ENCODE peak calls at places on chromosomes 5 and 9, in four cellular contexts. One of them, this sample, is unnamed.

GRCh38 chr9:89435315-89435823 is 62.5 kb downstream of the SEMA4D start:
- DNase-seq in H9: peak
- DNase-seq in IMR-90: no peak
- DNase-seq in H1: peak
- DNase-seq in this sample: peak

GRCh38 chr5:148794275-148794674 is 32.1 kb upstream of the ADRB2 start:
- DNase-seq in H9: no peak
- DNase-seq in H1: no peak
- DNase-seq in IMR-90: peak
- DNase-seq in this sample: no peak

GRCh38 chr9:1100945-1101344 is 50.8 kb downstream of the DMRT2 start:
- DNase-seq in H9: peak
- DNase-seq in H1: peak
- DNase-seq in IMR-90: peak
- DNase-seq in this sample: peak

GRCh38 chr9:112041536-112042243 is 133.4 kb downstream of the SUSD1 start:
- DNase-seq in H1: peak
- DNase-seq in H9: peak
- DNase-seq in IMR-90: peak
- DNase-seq in this sample: peak

GRCh38 chr9:73643379-73644013 is 491.8 kb downstream of the ANXA1 start:
- DNase-seq in IMR-90: no peak
- DNase-seq in H1: no peak
- DNase-seq in H9: no peak
- DNase-seq in this sample: peak

GRCh38 chr9:82057805-82058204 is 69.2 kb downstream of the SPATA31D1 start:
- DNase-seq in H9: no peak
- DNase-seq in IMR-90: no peak
- DNase-seq in H1: no peak
- DNase-seq in this sample: no peak

GRCh38 chr5:39526914-39527477 is 102.2 kb upstream of the DAB2 start:
- DNase-seq in IMR-90: no peak
- DNase-seq in H1: no peak
- DNase-seq in H9: peak
- DNase-seq in this sample: peak

GRCh38 chr5:81782811-81783210 is 31.9 kb upstream of the SSBP2 start:
- DNase-seq in H9: no peak
- DNase-seq in IMR-90: peak
- DNase-seq in H1: no peak
- DNase-seq in this sample: no peak

GRCh38 chr9:91768977-91769916 is 180.8 kb downstream of the ROR2 start:
- DNase-seq in H1: no peak
- DNase-seq in IMR-90: no peak
- DNase-seq in H9: no peak
- DNase-seq in this sample: no peak

GRCh38 chr9:133642708-133643361 is 6.7 kb downstream of the DBH start:
- DNase-seq in IMR-90: no peak
- DNase-seq in H9: no peak
- DNase-seq in H1: no peak
- DNase-seq in this sample: no peak

GRCh38 chr5:55575815-55576583 is 41.2 kb upstream of the PLPP1 start:
- DNase-seq in H9: no peak
- DNase-seq in IMR-90: peak
- DNase-seq in H1: peak
- DNase-seq in this sample: no peak

DNA sequence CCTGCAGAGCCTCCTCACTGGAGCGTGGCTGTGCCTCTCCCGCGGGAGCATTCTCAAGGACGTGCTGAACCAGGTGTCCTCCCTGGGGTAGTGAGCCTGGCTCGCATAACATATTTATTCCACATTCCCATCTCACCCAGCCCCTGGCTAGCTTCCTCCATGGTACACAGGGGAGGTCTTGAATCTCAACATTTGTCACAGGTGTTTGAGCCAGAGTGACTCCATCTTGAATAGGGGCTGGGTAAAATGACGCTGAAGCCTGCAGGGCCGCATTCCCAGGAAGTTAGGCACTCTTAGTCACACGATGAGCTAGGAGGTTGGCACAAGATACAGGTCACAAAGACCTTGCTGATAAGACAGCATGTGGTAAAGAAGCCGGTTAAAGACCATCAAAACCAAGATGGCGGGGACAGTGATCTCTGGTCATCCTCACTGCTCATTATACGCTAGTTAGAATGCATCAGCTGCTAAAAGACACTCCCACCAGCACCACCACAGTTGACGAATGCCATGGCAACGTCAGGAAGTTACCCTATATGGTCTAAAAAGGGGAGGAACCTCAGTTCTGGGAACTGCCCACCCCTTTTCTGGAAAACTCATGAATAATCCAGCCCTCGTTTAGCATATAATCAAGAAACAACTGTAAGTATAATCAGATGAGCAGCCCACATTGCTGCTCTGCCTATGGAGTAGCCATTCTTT is 273.8 kb upstream of the IRX4 start:
- DNase-seq in H9: no peak
- DNase-seq in IMR-90: no peak
- DNase-seq in H1: no peak
- DNase-seq in this sample: peak
- H3K56ac ChIP-seq in H9: no peak
- H3K56ac ChIP-seq in IMR-90: no peak
- H3K56ac ChIP-seq in H1: no peak
- H3K56ac ChIP-seq in this sample: no peak

GRCh38 chr9:127182901-127183746 is 60.7 kb upstream of the ANGPTL2 start:
- DNase-seq in H9: no peak
- DNase-seq in IMR-90: no peak
- DNase-seq in H1: no peak
- DNase-seq in this sample: peak

GRCh38 chr9:127181595-127182190 is 59.3 kb upstream of the ANGPTL2 start:
- DNase-seq in H1: no peak
- DNase-seq in IMR-90: no peak
- DNase-seq in H9: no peak
- DNase-seq in this sample: no peak

GRCh38 chr9:127179633-127180401 is 57.4 kb upstream of the ANGPTL2 start:
- DNase-seq in H1: no peak
- DNase-seq in IMR-90: no peak
- DNase-seq in H9: peak
- DNase-seq in this sample: no peak

GRCh38 chr9:127180457-127181314 is 58.3 kb upstream of the ANGPTL2 start:
- DNase-seq in H1: no peak
- DNase-seq in H9: peak
- DNase-seq in IMR-90: no peak
- DNase-seq in this sample: no peak

DNA sequence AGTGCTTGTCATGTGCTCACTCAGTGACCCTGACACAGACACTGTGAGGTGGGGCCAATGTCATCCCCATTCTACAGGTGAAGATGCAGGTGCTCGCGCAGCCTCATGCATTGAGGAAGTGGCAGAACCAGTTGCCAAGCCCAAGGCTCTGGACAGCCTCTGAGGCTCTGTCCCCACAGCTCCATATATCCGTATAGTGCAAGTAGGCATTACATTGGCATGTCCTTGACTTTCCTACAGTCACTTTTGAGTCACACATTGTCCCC is 58.8 kb upstream of the ANGPTL2 start:
- DNase-seq in IMR-90: no peak
- DNase-seq in H1: no peak
- DNase-seq in H9: no peak
- DNase-seq in this sample: no peak
- H3K23ac ChIP-seq in IMR-90: no peak
- H3K23ac ChIP-seq in H1: no peak
- H3K23ac ChIP-seq in H9: no peak
- H3K23ac ChIP-seq in this sample: no peak

GRCh38 chr5:139740993-139741672 is 54.5 kb upstream of the PSD2 start:
- DNase-seq in IMR-90: no peak
- DNase-seq in H1: no peak
- DNase-seq in H9: no peak
- DNase-seq in this sample: no peak
- H3K56ac ChIP-seq in IMR-90: no peak
- H3K56ac ChIP-seq in H1: no peak
- H3K56ac ChIP-seq in H9: no peak
- H3K56ac ChIP-seq in this sample: no peak

GRCh38 chr9:124932355-124932754 is 8.5 kb downstream of the GOLGA1 start:
- DNase-seq in IMR-90: no peak
- DNase-seq in H9: no peak
- DNase-seq in H1: no peak
- DNase-seq in this sample: no peak
- H3K23ac ChIP-seq in IMR-90: no peak
- H3K23ac ChIP-seq in H9: no peak
- H3K23ac ChIP-seq in H1: no peak
- H3K23ac ChIP-seq in this sample: no peak

GRCh38 chr5:40833712-40834229 is 1.3 kb downstream of the RPL37 start:
- DNase-seq in H9: no peak
- DNase-seq in IMR-90: no peak
- DNase-seq in H1: no peak
- DNase-seq in this sample: no peak
- H3K56ac ChIP-seq in H9: no peak
- H3K56ac ChIP-seq in IMR-90: peak
- H3K56ac ChIP-seq in H1: no peak
- H3K56ac ChIP-seq in this sample: peak